ENCODE peak calls at places on chromosomes 13 and 19, in six cellular contexts. B is GM03348, R is RPMI8226, V is hepatocyte, N is GM13976, F is T-cell. O is an unnamed sample.
A peak's percentile ranks its signal among the peaks of the same experiment; 100 is the strongest.

GRCh38 chr13:46369506-46370268 is 17.4 kb downstream of the RUBCNL start:
- DNase-seq in F (no peak), B (peak; percentile 79), V (peak; percentile 27), R (peak; percentile 49), N (no peak), O (no peak)

GRCh38 chr13:41694902-41695301 is 237.6 kb downstream of the RGCC start:
- DNase-seq in N (peak; percentile 28), B (peak; percentile 62), F (no peak), R (no peak), V (peak; percentile 78), O (no peak)

GRCh38 chr13:94483970-94484369 is 4.5 kb upstream of the DCT start:
- DNase-seq in B (no peak), N (no peak), V (no peak), R (no peak), F (no peak), O (no peak)

GRCh38 chr19:29873024-29873800 is 61.4 kb downstream of the CCNE1 start:
- DNase-seq in F (peak; percentile 75), N (peak; percentile 88), V (peak; percentile 75), B (peak; percentile 86), R (peak; percentile 30), O (peak; percentile 28)

GRCh38 chr13:97621631-97622030 is 187.7 kb downstream of the RAP2A start:
- DNase-seq in R (no peak), N (no peak), V (no peak), B (no peak), F (no peak), O (peak; percentile 42)

GRCh38 chr13:43545317-43545874 is 241.4 kb downstream of the ENOX1 start:
- DNase-seq in F (no peak), V (no peak), N (no peak), R (no peak), B (no peak), O (no peak)

GRCh38 chr19:7963566-7963965 is 20.1 kb upstream of the TIMM44 start:
- DNase-seq in R (no peak), N (no peak), V (no peak), F (no peak), B (no peak), O (no peak)

GRCh38 chr19:50880241-50880640 is 7.0 kb downstream of the KLK2 start:
- DNase-seq in N (no peak), V (no peak), F (no peak), R (no peak), B (no peak), O (no peak)

GRCh38 chr19:18046066-18046718 is 38.2 kb downstream of the ARRDC2 start:
- DNase-seq in R (no peak), V (no peak), N (no peak), F (no peak), B (peak; percentile 57), O (no peak)

GRCh38 chr19:7326105-7326877 is 22.4 kb upstream of the ARHGEF18 start:
- DNase-seq in B (no peak), V (peak; percentile 30), F (peak; percentile 28), R (peak; percentile 71), N (peak; percentile 42), O (no peak)

GRCh38 chr13:75481176-75482069 is 546 bp downstream of the TBC1D4 start:
- DNase-seq in V (peak; percentile 51), F (peak; percentile 15), N (peak; percentile 48), R (peak; percentile 51), B (peak; percentile 62), O (peak; percentile 24)

GRCh38 chr13:36297600-36298338 is at the start of gene CCDC169:
- DNase-seq in F (peak; percentile 62), R (peak; percentile 56), B (peak; percentile 91), V (peak; percentile 81), N (peak; percentile 44), O (peak; percentile 94)